ENCODE peak calls at places on chromosomes 6 and 20, in eight cellular contexts. One of them, this sample, is unnamed.

GRCh38 chr6:109073344-109074235 is 21.1 kb downstream of the SESN1 start:
- DNase-seq in posterior vena cava: no peak
- DNase-seq in GM04504: no peak
- DNase-seq in stimulated activated CD4-positive, alpha-beta T cell treated with anti-CD3 and anti-CD28 coated beads, Interleukin-12 subunit alpha, Interleukin-12 subunit beta, amount 100 ng/mL, for 4 hours: no peak
- DNase-seq in T1000: no peak
- DNase-seq in RWPE1: peak
- DNase-seq in head of caudate nucleus: peak
- DNase-seq in pons: peak
- DNase-seq in this sample: peak

GRCh38 chr6:32082951-32083350 is 26.2 kb downstream of the TNXB start:
- DNase-seq in posterior vena cava: peak
- DNase-seq in GM04504: peak
- DNase-seq in stimulated activated CD4-positive, alpha-beta T cell treated with anti-CD3 and anti-CD28 coated beads, Interleukin-12 subunit alpha, Interleukin-12 subunit beta, amount 100 ng/mL, for 4 hours: no peak
- DNase-seq in T1000: peak
- DNase-seq in RWPE1: peak
- DNase-seq in head of caudate nucleus: no peak
- DNase-seq in pons: no peak
- DNase-seq in this sample: no peak

GRCh38 chr6:150894935-150895686 is 29.6 kb downstream of the MTHFD1L start:
- DNase-seq in posterior vena cava: no peak
- DNase-seq in GM04504: no peak
- DNase-seq in stimulated activated CD4-positive, alpha-beta T cell treated with anti-CD3 and anti-CD28 coated beads, Interleukin-12 subunit alpha, Interleukin-12 subunit beta, amount 100 ng/mL, for 4 hours: peak
- DNase-seq in T1000: no peak
- DNase-seq in RWPE1: peak
- DNase-seq in head of caudate nucleus: no peak
- DNase-seq in pons: no peak
- DNase-seq in this sample: peak

GRCh38 chr20:20241966-20242365 is 125.9 kb upstream of the INSM1 start:
- DNase-seq in posterior vena cava: no peak
- DNase-seq in GM04504: no peak
- DNase-seq in stimulated activated CD4-positive, alpha-beta T cell treated with anti-CD3 and anti-CD28 coated beads, Interleukin-12 subunit alpha, Interleukin-12 subunit beta, amount 100 ng/mL, for 4 hours: no peak
- DNase-seq in T1000: no peak
- DNase-seq in RWPE1: no peak
- DNase-seq in head of caudate nucleus: no peak
- DNase-seq in pons: no peak
- DNase-seq in this sample: no peak

GRCh38 chr20:20501128-20501527 is 133.2 kb downstream of the INSM1 start:
- DNase-seq in posterior vena cava: no peak
- DNase-seq in GM04504: no peak
- DNase-seq in stimulated activated CD4-positive, alpha-beta T cell treated with anti-CD3 and anti-CD28 coated beads, Interleukin-12 subunit alpha, Interleukin-12 subunit beta, amount 100 ng/mL, for 4 hours: no peak
- DNase-seq in T1000: no peak
- DNase-seq in RWPE1: no peak
- DNase-seq in head of caudate nucleus: no peak
- DNase-seq in pons: no peak
- DNase-seq in this sample: no peak

GRCh38 chr6:91029211-91029610 is 442.3 kb upstream of the MAP3K7 start:
- DNase-seq in posterior vena cava: no peak
- DNase-seq in GM04504: no peak
- DNase-seq in stimulated activated CD4-positive, alpha-beta T cell treated with anti-CD3 and anti-CD28 coated beads, Interleukin-12 subunit alpha, Interleukin-12 subunit beta, amount 100 ng/mL, for 4 hours: no peak
- DNase-seq in T1000: no peak
- DNase-seq in RWPE1: no peak
- DNase-seq in head of caudate nucleus: peak
- DNase-seq in pons: peak
- DNase-seq in this sample: no peak

GRCh38 chr6:1796706-1797529 is 187.2 kb downstream of the FOXC1 start:
- DNase-seq in posterior vena cava: no peak
- DNase-seq in GM04504: no peak
- DNase-seq in stimulated activated CD4-positive, alpha-beta T cell treated with anti-CD3 and anti-CD28 coated beads, Interleukin-12 subunit alpha, Interleukin-12 subunit beta, amount 100 ng/mL, for 4 hours: no peak
- DNase-seq in T1000: no peak
- DNase-seq in RWPE1: no peak
- DNase-seq in head of caudate nucleus: no peak
- DNase-seq in pons: no peak
- DNase-seq in this sample: no peak

GRCh38 chr6:125101656-125102055 is 51.9 kb upstream of the TPD52L1 start:
- DNase-seq in posterior vena cava: no peak
- DNase-seq in GM04504: no peak
- DNase-seq in stimulated activated CD4-positive, alpha-beta T cell treated with anti-CD3 and anti-CD28 coated beads, Interleukin-12 subunit alpha, Interleukin-12 subunit beta, amount 100 ng/mL, for 4 hours: no peak
- DNase-seq in T1000: no peak
- DNase-seq in RWPE1: no peak
- DNase-seq in head of caudate nucleus: no peak
- DNase-seq in pons: no peak
- DNase-seq in this sample: no peak

GRCh38 chr20:17910828-17911294 is 57.7 kb downstream of the SNX5 start:
- DNase-seq in posterior vena cava: peak
- DNase-seq in GM04504: peak
- DNase-seq in stimulated activated CD4-positive, alpha-beta T cell treated with anti-CD3 and anti-CD28 coated beads, Interleukin-12 subunit alpha, Interleukin-12 subunit beta, amount 100 ng/mL, for 4 hours: no peak
- DNase-seq in T1000: no peak
- DNase-seq in RWPE1: peak
- DNase-seq in head of caudate nucleus: no peak
- DNase-seq in pons: no peak
- DNase-seq in this sample: peak

GRCh38 chr6:157763129-157763893 is 59.7 kb upstream of the SNX9 start:
- DNase-seq in posterior vena cava: no peak
- DNase-seq in GM04504: no peak
- DNase-seq in stimulated activated CD4-positive, alpha-beta T cell treated with anti-CD3 and anti-CD28 coated beads, Interleukin-12 subunit alpha, Interleukin-12 subunit beta, amount 100 ng/mL, for 4 hours: no peak
- DNase-seq in T1000: no peak
- DNase-seq in RWPE1: peak
- DNase-seq in head of caudate nucleus: no peak
- DNase-seq in pons: no peak
- DNase-seq in this sample: peak

GRCh38 chr20:50336631-50337030 is 146.0 kb downstream of the CEBPB start:
- DNase-seq in posterior vena cava: no peak
- DNase-seq in GM04504: no peak
- DNase-seq in stimulated activated CD4-positive, alpha-beta T cell treated with anti-CD3 and anti-CD28 coated beads, Interleukin-12 subunit alpha, Interleukin-12 subunit beta, amount 100 ng/mL, for 4 hours: no peak
- DNase-seq in T1000: no peak
- DNase-seq in RWPE1: no peak
- DNase-seq in head of caudate nucleus: no peak
- DNase-seq in pons: no peak
- DNase-seq in this sample: no peak

GRCh38 chr6:132198896-132199295 is 202.4 kb downstream of the MOXD1 start:
- DNase-seq in posterior vena cava: no peak
- DNase-seq in GM04504: no peak
- DNase-seq in stimulated activated CD4-positive, alpha-beta T cell treated with anti-CD3 and anti-CD28 coated beads, Interleukin-12 subunit alpha, Interleukin-12 subunit beta, amount 100 ng/mL, for 4 hours: no peak
- DNase-seq in T1000: no peak
- DNase-seq in RWPE1: no peak
- DNase-seq in head of caudate nucleus: no peak
- DNase-seq in pons: no peak
- DNase-seq in this sample: no peak

GRCh38 chr6:155481215-155481614 is 25.6 kb upstream of the NOX3 start:
- DNase-seq in posterior vena cava: no peak
- DNase-seq in GM04504: no peak
- DNase-seq in stimulated activated CD4-positive, alpha-beta T cell treated with anti-CD3 and anti-CD28 coated beads, Interleukin-12 subunit alpha, Interleukin-12 subunit beta, amount 100 ng/mL, for 4 hours: no peak
- DNase-seq in T1000: no peak
- DNase-seq in RWPE1: no peak
- DNase-seq in head of caudate nucleus: no peak
- DNase-seq in pons: no peak
- DNase-seq in this sample: no peak

GRCh38 chr20:49404461-49404860 is 78.0 kb downstream of the KCNB1 start:
- DNase-seq in posterior vena cava: peak
- DNase-seq in GM04504: no peak
- DNase-seq in stimulated activated CD4-positive, alpha-beta T cell treated with anti-CD3 and anti-CD28 coated beads, Interleukin-12 subunit alpha, Interleukin-12 subunit beta, amount 100 ng/mL, for 4 hours: no peak
- DNase-seq in T1000: no peak
- DNase-seq in RWPE1: no peak
- DNase-seq in head of caudate nucleus: no peak
- DNase-seq in pons: no peak
- DNase-seq in this sample: no peak

GRCh38 chr20:52595492-52595891 is 376.7 kb upstream of the TSHZ2 start:
- DNase-seq in posterior vena cava: no peak
- DNase-seq in GM04504: no peak
- DNase-seq in stimulated activated CD4-positive, alpha-beta T cell treated with anti-CD3 and anti-CD28 coated beads, Interleukin-12 subunit alpha, Interleukin-12 subunit beta, amount 100 ng/mL, for 4 hours: no peak
- DNase-seq in T1000: no peak
- DNase-seq in RWPE1: no peak
- DNase-seq in head of caudate nucleus: no peak
- DNase-seq in pons: no peak
- DNase-seq in this sample: no peak

GRCh38 chr6:135212935-135213334 is 31.8 kb downstream of the MYB start:
- DNase-seq in posterior vena cava: no peak
- DNase-seq in GM04504: peak
- DNase-seq in stimulated activated CD4-positive, alpha-beta T cell treated with anti-CD3 and anti-CD28 coated beads, Interleukin-12 subunit alpha, Interleukin-12 subunit beta, amount 100 ng/mL, for 4 hours: no peak
- DNase-seq in T1000: no peak
- DNase-seq in RWPE1: peak
- DNase-seq in head of caudate nucleus: no peak
- DNase-seq in pons: no peak
- DNase-seq in this sample: no peak

GRCh38 chr20:46568570-46569129 is 18.2 kb upstream of the OCSTAMP start:
- DNase-seq in posterior vena cava: peak
- DNase-seq in GM04504: peak
- DNase-seq in stimulated activated CD4-positive, alpha-beta T cell treated with anti-CD3 and anti-CD28 coated beads, Interleukin-12 subunit alpha, Interleukin-12 subunit beta, amount 100 ng/mL, for 4 hours: no peak
- DNase-seq in T1000: no peak
- DNase-seq in RWPE1: no peak
- DNase-seq in head of caudate nucleus: peak
- DNase-seq in pons: peak
- DNase-seq in this sample: peak

GRCh38 chr6:19501737-19502245 is 335.4 kb upstream of the ID4 start:
- DNase-seq in posterior vena cava: no peak
- DNase-seq in GM04504: no peak
- DNase-seq in stimulated activated CD4-positive, alpha-beta T cell treated with anti-CD3 and anti-CD28 coated beads, Interleukin-12 subunit alpha, Interleukin-12 subunit beta, amount 100 ng/mL, for 4 hours: no peak
- DNase-seq in T1000: no peak
- DNase-seq in RWPE1: no peak
- DNase-seq in head of caudate nucleus: no peak
- DNase-seq in pons: no peak
- DNase-seq in this sample: no peak

This sample was measured in HFF-Myc.